ENCODE peak calls at places on chromosomes 7 and 10, in five cellular contexts. One of them, this sample, is unnamed.

GRCh38 chr10:131790021-131790420 is 110.8 kb upstream of the PPP2R2D start:
- DNase-seq in brain microvascular endothelial cell: no peak
- DNase-seq in mucosa of descending colon: no peak
- DNase-seq in astrocyte: no peak
- DNase-seq in PC-9: no peak
- DNase-seq in this sample: no peak

GRCh38 chr7:133477786-133478185 is 224.9 kb downstream of the EXOC4 start:
- DNase-seq in brain microvascular endothelial cell: no peak
- DNase-seq in mucosa of descending colon: no peak
- DNase-seq in astrocyte: no peak
- DNase-seq in PC-9: no peak
- DNase-seq in this sample: no peak

GRCh38 chr7:95599069-95599468 is 2.8 kb upstream of the PDK4 start:
- DNase-seq in brain microvascular endothelial cell: no peak
- DNase-seq in mucosa of descending colon: no peak
- DNase-seq in astrocyte: no peak
- DNase-seq in PC-9: peak; percentile 51
- DNase-seq in this sample: no peak

GRCh38 chr10:120403109-120403508 is 53.9 kb upstream of the PLPP4 start:
- DNase-seq in brain microvascular endothelial cell: no peak
- DNase-seq in mucosa of descending colon: no peak
- DNase-seq in astrocyte: peak; percentile 62
- DNase-seq in PC-9: no peak
- DNase-seq in this sample: no peak

GRCh38 chr7:138289082-138289481 is 171.0 kb upstream of the TRIM24 start:
- DNase-seq in brain microvascular endothelial cell: no peak
- DNase-seq in mucosa of descending colon: no peak
- DNase-seq in astrocyte: no peak
- DNase-seq in PC-9: no peak
- DNase-seq in this sample: no peak

GRCh38 chr7:151076863-151077704 is 3.5 kb downstream of the FASTK start:
- DNase-seq in brain microvascular endothelial cell: no peak
- DNase-seq in mucosa of descending colon: peak; percentile 53
- DNase-seq in astrocyte: no peak
- DNase-seq in PC-9: no peak
- DNase-seq in this sample: peak; percentile 68

GRCh38 chr10:110209926-110210662 is 2.7 kb downstream of the MXI1 start:
- DNase-seq in brain microvascular endothelial cell: no peak
- DNase-seq in mucosa of descending colon: peak; percentile 76
- DNase-seq in astrocyte: no peak
- DNase-seq in PC-9: no peak
- DNase-seq in this sample: peak; percentile 64

GRCh38 chr7:101576993-101577392 is 52.1 kb downstream of the MYL10 start:
- DNase-seq in brain microvascular endothelial cell: no peak
- DNase-seq in mucosa of descending colon: no peak
- DNase-seq in astrocyte: no peak
- DNase-seq in PC-9: no peak
- DNase-seq in this sample: no peak

GRCh38 chr7:139775829-139776266 is 1.9 kb downstream of the HIPK2 start:
- DNase-seq in brain microvascular endothelial cell: peak; percentile 83
- DNase-seq in mucosa of descending colon: no peak
- DNase-seq in astrocyte: peak; percentile 60
- DNase-seq in PC-9: peak; percentile 59
- DNase-seq in this sample: peak; percentile 54

GRCh38 chr7:44064791-44065430 is 456 bp downstream of the PGAM2 start:
- DNase-seq in brain microvascular endothelial cell: no peak
- DNase-seq in mucosa of descending colon: no peak
- DNase-seq in astrocyte: no peak
- DNase-seq in PC-9: no peak
- DNase-seq in this sample: no peak

GRCh38 chr10:62093863-62094291 is 174.8 kb downstream of the RTKN2 start:
- DNase-seq in brain microvascular endothelial cell: peak; percentile 77
- DNase-seq in mucosa of descending colon: no peak
- DNase-seq in astrocyte: peak; percentile 90
- DNase-seq in PC-9: peak; percentile 93
- DNase-seq in this sample: no peak

GRCh38 chr7:151795168-151795754 is 81.7 kb downstream of the PRKAG2 start:
- DNase-seq in brain microvascular endothelial cell: no peak
- DNase-seq in mucosa of descending colon: peak; percentile 24
- DNase-seq in astrocyte: no peak
- DNase-seq in PC-9: no peak
- DNase-seq in this sample: peak; percentile 19

GRCh38 chr7:132411142-132411541 is 165.1 kb downstream of the PLXNA4 start:
- DNase-seq in brain microvascular endothelial cell: no peak
- DNase-seq in mucosa of descending colon: no peak
- DNase-seq in astrocyte: no peak
- DNase-seq in PC-9: no peak
- DNase-seq in this sample: no peak

GRCh38 chr10:74585231-74586087 is 240.9 kb upstream of the KAT6B start:
- DNase-seq in brain microvascular endothelial cell: no peak
- DNase-seq in mucosa of descending colon: no peak
- DNase-seq in astrocyte: no peak
- DNase-seq in PC-9: no peak
- DNase-seq in this sample: peak; percentile 30

GRCh38 chr10:116038259-116038658 is 234.7 kb downstream of the GFRA1 start:
- DNase-seq in brain microvascular endothelial cell: peak; percentile 4
- DNase-seq in mucosa of descending colon: no peak
- DNase-seq in astrocyte: peak; percentile 34
- DNase-seq in PC-9: no peak
- DNase-seq in this sample: no peak

GRCh38 chr10:56585447-56586171 is 224.6 kb upstream of the ZWINT start:
- DNase-seq in brain microvascular endothelial cell: no peak
- DNase-seq in mucosa of descending colon: no peak
- DNase-seq in astrocyte: no peak
- DNase-seq in PC-9: no peak
- DNase-seq in this sample: peak; percentile 16

GRCh38 chr7:18873674-18874341 is 243.6 kb downstream of the TWIST1 start:
- DNase-seq in brain microvascular endothelial cell: peak; percentile 45
- DNase-seq in mucosa of descending colon: no peak
- DNase-seq in astrocyte: no peak
- DNase-seq in PC-9: no peak
- DNase-seq in this sample: peak; percentile 22

GRCh38 chr7:114312649-114313048 is 102.0 kb upstream of the FOXP2 start:
- DNase-seq in brain microvascular endothelial cell: no peak
- DNase-seq in mucosa of descending colon: no peak
- DNase-seq in astrocyte: no peak
- DNase-seq in PC-9: no peak
- DNase-seq in this sample: no peak

GRCh38 chr10:4191354-4191753 is 406.3 kb upstream of the KLF6 start:
- DNase-seq in brain microvascular endothelial cell: no peak
- DNase-seq in mucosa of descending colon: no peak
- DNase-seq in astrocyte: no peak
- DNase-seq in PC-9: peak; percentile 29
- DNase-seq in this sample: no peak

GRCh38 chr7:391411-391951 is 101.5 kb downstream of the FOXL3 start:
- DNase-seq in brain microvascular endothelial cell: no peak
- DNase-seq in mucosa of descending colon: no peak
- DNase-seq in astrocyte: no peak
- DNase-seq in PC-9: no peak
- DNase-seq in this sample: no peak

DNA sequence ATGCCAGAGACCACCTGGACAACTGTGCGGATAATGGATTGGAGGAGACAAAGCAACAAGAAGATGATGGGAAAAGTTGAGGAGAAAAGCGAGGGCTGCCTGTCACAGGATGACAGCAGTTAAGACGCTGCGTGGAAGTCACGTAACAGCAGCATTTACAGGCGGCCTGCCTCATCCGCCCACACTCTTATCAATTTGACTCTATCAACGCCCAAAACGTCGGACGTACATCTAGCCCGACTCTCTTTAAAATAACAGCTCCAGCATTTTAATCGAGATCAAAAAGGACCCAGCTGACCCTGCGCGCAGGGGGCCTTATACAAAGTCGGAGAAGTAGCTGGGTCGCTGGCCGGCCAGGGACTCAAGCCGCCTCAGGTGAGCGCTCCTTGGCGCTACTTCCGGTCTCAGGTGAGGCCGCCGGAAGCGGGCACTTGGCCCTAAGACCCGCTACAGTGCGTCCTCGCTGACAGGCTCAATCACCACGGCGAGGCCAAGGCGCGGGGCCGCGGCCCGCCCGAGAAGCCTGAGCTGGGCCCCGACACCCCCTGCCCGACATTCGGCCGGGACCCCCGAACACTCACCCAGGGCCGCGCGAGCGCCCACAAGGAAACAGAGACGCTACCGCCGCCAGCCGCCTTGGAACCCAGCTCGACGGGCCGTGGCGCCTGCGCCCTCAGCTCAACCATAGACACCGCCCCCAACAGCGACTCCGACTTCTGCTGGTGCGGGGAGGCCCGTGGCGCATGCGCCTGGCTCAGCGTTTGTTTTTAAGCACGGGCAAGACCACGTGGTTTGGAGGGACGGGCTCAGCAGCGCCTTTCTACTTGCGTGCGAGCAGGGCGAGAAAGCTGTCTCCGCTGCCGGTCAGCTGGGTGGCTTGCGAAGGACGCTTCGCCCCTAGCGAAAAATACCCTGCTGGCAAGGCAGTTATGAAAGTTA is at the start of gene ERCC6:
- DNase-seq in brain microvascular endothelial cell: peak; percentile 99
- DNase-seq in mucosa of descending colon: peak; percentile 98
- DNase-seq in astrocyte: peak; percentile 95
- DNase-seq in PC-9: peak; percentile 97
- DNase-seq in this sample: peak; percentile 98
- TF ChIP-seq CTCF in brain microvascular endothelial cell: no peak
- TF ChIP-seq CTCF in mucosa of descending colon: no peak
- TF ChIP-seq CTCF in astrocyte: no peak
- TF ChIP-seq CTCF in PC-9: no peak
- TF ChIP-seq CTCF in this sample: no peak

DNA sequence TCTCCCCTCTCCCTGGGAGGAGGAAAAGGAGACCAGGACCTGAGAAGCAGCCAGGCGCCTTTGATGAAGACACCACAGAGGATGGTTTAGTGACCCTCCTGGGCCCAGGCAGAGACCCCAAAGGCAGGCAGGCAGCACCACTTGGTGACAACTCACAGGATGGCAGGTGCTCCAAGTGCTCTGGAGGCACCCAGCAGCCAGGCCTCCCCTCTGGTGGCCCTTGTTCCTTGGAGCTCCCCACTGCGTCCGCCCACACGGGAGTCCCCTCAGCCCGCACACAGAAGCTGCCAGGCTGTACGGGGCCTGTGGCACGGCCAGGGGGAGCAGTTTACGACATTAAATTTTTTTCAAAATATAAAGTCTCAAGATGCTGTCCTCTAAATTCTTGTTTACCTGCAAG is 607.1 kb upstream of the FOXK1 start:
- DNase-seq in brain microvascular endothelial cell: no peak
- DNase-seq in mucosa of descending colon: no peak
- DNase-seq in astrocyte: no peak
- DNase-seq in PC-9: no peak
- DNase-seq in this sample: no peak
- TF ChIP-seq CTCF in brain microvascular endothelial cell: no peak
- TF ChIP-seq CTCF in mucosa of descending colon: no peak
- TF ChIP-seq CTCF in astrocyte: no peak
- TF ChIP-seq CTCF in PC-9: no peak
- TF ChIP-seq CTCF in this sample: no peak

GRCh38 chr10:77837925-77838595 is 88.5 kb downstream of the DLG5 start:
- DNase-seq in brain microvascular endothelial cell: no peak
- DNase-seq in mucosa of descending colon: no peak
- DNase-seq in astrocyte: no peak
- DNase-seq in PC-9: no peak
- DNase-seq in this sample: no peak

GRCh38 chr10:77837248-77837924 is 89.2 kb downstream of the DLG5 start:
- DNase-seq in brain microvascular endothelial cell: peak; percentile 68
- DNase-seq in mucosa of descending colon: no peak
- DNase-seq in astrocyte: peak; percentile 56
- DNase-seq in PC-9: no peak
- DNase-seq in this sample: peak; percentile 64

GRCh38 chr10:77834943-77835668 is 91.4 kb downstream of the DLG5 start:
- DNase-seq in brain microvascular endothelial cell: no peak
- DNase-seq in mucosa of descending colon: no peak
- DNase-seq in astrocyte: no peak
- DNase-seq in PC-9: no peak
- DNase-seq in this sample: no peak

GRCh38 chr10:77835669-77836086 is 90.9 kb downstream of the DLG5 start:
- DNase-seq in brain microvascular endothelial cell: peak; percentile 12
- DNase-seq in mucosa of descending colon: no peak
- DNase-seq in astrocyte: peak; percentile 8
- DNase-seq in PC-9: no peak
- DNase-seq in this sample: no peak

GRCh38 chr10:77836299-77836820 is 90.2 kb downstream of the DLG5 start:
- DNase-seq in brain microvascular endothelial cell: peak; percentile 63
- DNase-seq in mucosa of descending colon: peak; percentile 56
- DNase-seq in astrocyte: no peak
- DNase-seq in PC-9: no peak
- DNase-seq in this sample: no peak
- TF ChIP-seq CTCF in brain microvascular endothelial cell: no peak
- TF ChIP-seq CTCF in mucosa of descending colon: no peak
- TF ChIP-seq CTCF in astrocyte: no peak
- TF ChIP-seq CTCF in PC-9: no peak
- TF ChIP-seq CTCF in this sample: no peak

GRCh38 chr7:7662527-7662926 is 22.0 kb downstream of the UMAD1 start:
- DNase-seq in brain microvascular endothelial cell: peak; percentile 27
- DNase-seq in mucosa of descending colon: no peak
- DNase-seq in astrocyte: no peak
- DNase-seq in PC-9: no peak
- DNase-seq in this sample: peak; percentile 33
- TF ChIP-seq CTCF in brain microvascular endothelial cell: peak; percentile 65
- TF ChIP-seq CTCF in mucosa of descending colon: no peak
- TF ChIP-seq CTCF in astrocyte: peak; percentile 40
- TF ChIP-seq CTCF in PC-9: peak; percentile 56
- TF ChIP-seq CTCF in this sample: peak; percentile 19

GRCh38 chr7:134943785-134944400 is 42.4 kb upstream of the AGBL3 start:
- DNase-seq in brain microvascular endothelial cell: no peak
- DNase-seq in mucosa of descending colon: no peak
- DNase-seq in astrocyte: no peak
- DNase-seq in PC-9: no peak
- DNase-seq in this sample: no peak
- TF ChIP-seq CTCF in brain microvascular endothelial cell: peak; percentile 32
- TF ChIP-seq CTCF in mucosa of descending colon: no peak
- TF ChIP-seq CTCF in astrocyte: no peak
- TF ChIP-seq CTCF in PC-9: peak; percentile 72
- TF ChIP-seq CTCF in this sample: no peak

GRCh38 chr10:102603946-102604345 is 40.3 kb upstream of the TRIM8 start:
- DNase-seq in brain microvascular endothelial cell: no peak
- DNase-seq in mucosa of descending colon: no peak
- DNase-seq in astrocyte: no peak
- DNase-seq in PC-9: no peak
- DNase-seq in this sample: no peak
- TF ChIP-seq CTCF in brain microvascular endothelial cell: no peak
- TF ChIP-seq CTCF in mucosa of descending colon: no peak
- TF ChIP-seq CTCF in astrocyte: no peak
- TF ChIP-seq CTCF in PC-9: no peak
- TF ChIP-seq CTCF in this sample: no peak

This sample was measured in glutamatergic neuron.